ENCODE peak calls at places on chromosomes 11 and 22, in six cellular contexts. One of them, this sample, is unnamed.

GRCh38 chr11:122676638-122677037 is 21.1 kb downstream of the UBASH3B start:
- DNase-seq in CD8-positive, alpha-beta T cell: no peak
- DNase-seq in dorsolateral prefrontal cortex: no peak
- DNase-seq in fibroblast of lung: no peak
- DNase-seq in endothelial cell of umbilical vein: no peak
- DNase-seq in left ventricle myocardium inferior: no peak
- DNase-seq in this sample: no peak

GRCh38 chr11:64660205-64660604 is 62.8 kb downstream of the NRXN2 start:
- DNase-seq in dorsolateral prefrontal cortex: no peak
- DNase-seq in CD8-positive, alpha-beta T cell: no peak
- DNase-seq in endothelial cell of umbilical vein: no peak
- DNase-seq in left ventricle myocardium inferior: no peak
- DNase-seq in fibroblast of lung: no peak
- DNase-seq in this sample: no peak

GRCh38 chr11:92765965-92766371 is 203.5 kb upstream of the MTNR1B start:
- DNase-seq in endothelial cell of umbilical vein: peak
- DNase-seq in fibroblast of lung: peak
- DNase-seq in dorsolateral prefrontal cortex: peak
- DNase-seq in left ventricle myocardium inferior: peak
- DNase-seq in CD8-positive, alpha-beta T cell: no peak
- DNase-seq in this sample: no peak

GRCh38 chr22:37862570-37863325 is 13.5 kb downstream of the EIF3L start:
- DNase-seq in endothelial cell of umbilical vein: no peak
- DNase-seq in fibroblast of lung: peak
- DNase-seq in dorsolateral prefrontal cortex: no peak
- DNase-seq in CD8-positive, alpha-beta T cell: no peak
- DNase-seq in left ventricle myocardium inferior: no peak
- DNase-seq in this sample: no peak

GRCh38 chr22:26887456-26887855 is 230.1 kb downstream of the MIAT start:
- DNase-seq in fibroblast of lung: peak
- DNase-seq in dorsolateral prefrontal cortex: no peak
- DNase-seq in CD8-positive, alpha-beta T cell: no peak
- DNase-seq in endothelial cell of umbilical vein: peak
- DNase-seq in left ventricle myocardium inferior: no peak
- DNase-seq in this sample: no peak

GRCh38 chr22:38347944-38348750 is 30.9 kb upstream of the CSNK1E start:
- DNase-seq in left ventricle myocardium inferior: no peak
- DNase-seq in endothelial cell of umbilical vein: no peak
- DNase-seq in fibroblast of lung: no peak
- DNase-seq in CD8-positive, alpha-beta T cell: no peak
- DNase-seq in dorsolateral prefrontal cortex: no peak
- DNase-seq in this sample: peak

GRCh38 chr11:100827934-100828661 is 141.0 kb downstream of the ARHGAP42 start:
- DNase-seq in fibroblast of lung: peak
- DNase-seq in CD8-positive, alpha-beta T cell: no peak
- DNase-seq in endothelial cell of umbilical vein: peak
- DNase-seq in left ventricle myocardium inferior: no peak
- DNase-seq in dorsolateral prefrontal cortex: no peak
- DNase-seq in this sample: no peak

GRCh38 chr11:71532016-71532610 is 5.0 kb downstream of the KRTAP5-7 start:
- DNase-seq in left ventricle myocardium inferior: no peak
- DNase-seq in CD8-positive, alpha-beta T cell: no peak
- DNase-seq in fibroblast of lung: no peak
- DNase-seq in endothelial cell of umbilical vein: no peak
- DNase-seq in dorsolateral prefrontal cortex: no peak
- DNase-seq in this sample: no peak

GRCh38 chr22:36334081-36334831 is 53.5 kb downstream of the MYH9 start:
- DNase-seq in fibroblast of lung: no peak
- DNase-seq in left ventricle myocardium inferior: peak
- DNase-seq in dorsolateral prefrontal cortex: no peak
- DNase-seq in CD8-positive, alpha-beta T cell: peak
- DNase-seq in endothelial cell of umbilical vein: no peak
- DNase-seq in this sample: no peak

GRCh38 chr11:94325681-94326080 is 21.3 kb downstream of the IZUMO1R start:
- DNase-seq in CD8-positive, alpha-beta T cell: peak
- DNase-seq in dorsolateral prefrontal cortex: no peak
- DNase-seq in left ventricle myocardium inferior: no peak
- DNase-seq in endothelial cell of umbilical vein: peak
- DNase-seq in fibroblast of lung: no peak
- DNase-seq in this sample: peak

GRCh38 chr11:40118780-40119179 is 1340.7 kb downstream of the LRRC4C start:
- DNase-seq in left ventricle myocardium inferior: no peak
- DNase-seq in dorsolateral prefrontal cortex: no peak
- DNase-seq in fibroblast of lung: no peak
- DNase-seq in CD8-positive, alpha-beta T cell: no peak
- DNase-seq in endothelial cell of umbilical vein: no peak
- DNase-seq in this sample: no peak

GRCh38 chr11:118609380-118610219 is 2.2 kb downstream of the PHLDB1 start:
- DNase-seq in left ventricle myocardium inferior: no peak
- DNase-seq in CD8-positive, alpha-beta T cell: peak
- DNase-seq in dorsolateral prefrontal cortex: no peak
- DNase-seq in endothelial cell of umbilical vein: peak
- DNase-seq in fibroblast of lung: peak
- DNase-seq in this sample: no peak

GRCh38 chr11:65304613-65305012 is 10.1 kb upstream of the CDC42EP2 start:
- DNase-seq in left ventricle myocardium inferior: no peak
- DNase-seq in endothelial cell of umbilical vein: no peak
- DNase-seq in CD8-positive, alpha-beta T cell: no peak
- DNase-seq in dorsolateral prefrontal cortex: no peak
- DNase-seq in fibroblast of lung: no peak
- DNase-seq in this sample: no peak

GRCh38 chr11:36311926-36312592 is 16.0 kb downstream of the PRR5L start:
- DNase-seq in fibroblast of lung: no peak
- DNase-seq in CD8-positive, alpha-beta T cell: no peak
- DNase-seq in endothelial cell of umbilical vein: no peak
- DNase-seq in left ventricle myocardium inferior: no peak
- DNase-seq in dorsolateral prefrontal cortex: no peak
- DNase-seq in this sample: no peak

GRCh38 chr22:22067192-22067591 is 84.6 kb upstream of the TOP3B start:
- DNase-seq in left ventricle myocardium inferior: no peak
- DNase-seq in dorsolateral prefrontal cortex: no peak
- DNase-seq in CD8-positive, alpha-beta T cell: no peak
- DNase-seq in endothelial cell of umbilical vein: no peak
- DNase-seq in fibroblast of lung: no peak
- DNase-seq in this sample: no peak

GRCh38 chr11:77080643-77081210 is 14.0 kb downstream of the CAPN5 start:
- DNase-seq in CD8-positive, alpha-beta T cell: no peak
- DNase-seq in fibroblast of lung: no peak
- DNase-seq in left ventricle myocardium inferior: no peak
- DNase-seq in endothelial cell of umbilical vein: no peak
- DNase-seq in dorsolateral prefrontal cortex: no peak
- DNase-seq in this sample: no peak

GRCh38 chr11:66987158-66987620 is 12.1 kb downstream of the C11orf86 start:
- DNase-seq in endothelial cell of umbilical vein: no peak
- DNase-seq in fibroblast of lung: peak
- DNase-seq in CD8-positive, alpha-beta T cell: no peak
- DNase-seq in left ventricle myocardium inferior: peak
- DNase-seq in dorsolateral prefrontal cortex: no peak
- DNase-seq in this sample: no peak

GRCh38 chr11:100639140-100639539 is 47.9 kb upstream of the ARHGAP42 start:
- DNase-seq in dorsolateral prefrontal cortex: no peak
- DNase-seq in left ventricle myocardium inferior: no peak
- DNase-seq in endothelial cell of umbilical vein: peak
- DNase-seq in CD8-positive, alpha-beta T cell: no peak
- DNase-seq in fibroblast of lung: peak
- DNase-seq in this sample: no peak

GRCh38 chr22:40383905-40384304 is 13.5 kb downstream of the SGSM3 start:
- DNase-seq in left ventricle myocardium inferior: no peak
- DNase-seq in CD8-positive, alpha-beta T cell: no peak
- DNase-seq in fibroblast of lung: peak
- DNase-seq in dorsolateral prefrontal cortex: no peak
- DNase-seq in endothelial cell of umbilical vein: no peak
- DNase-seq in this sample: no peak

GRCh38 chr11:112320668-112321067 is 60.0 kb upstream of the PLET1 start:
- DNase-seq in endothelial cell of umbilical vein: peak
- DNase-seq in dorsolateral prefrontal cortex: no peak
- DNase-seq in fibroblast of lung: peak
- DNase-seq in CD8-positive, alpha-beta T cell: no peak
- DNase-seq in left ventricle myocardium inferior: peak
- DNase-seq in this sample: peak

GRCh38 chr11:71131861-71132260 is 120.5 kb downstream of the SHANK2 start:
- DNase-seq in fibroblast of lung: no peak
- DNase-seq in dorsolateral prefrontal cortex: no peak
- DNase-seq in left ventricle myocardium inferior: peak
- DNase-seq in CD8-positive, alpha-beta T cell: no peak
- DNase-seq in endothelial cell of umbilical vein: no peak
- DNase-seq in this sample: peak

GRCh38 chr22:38948181-38948940 is 9.0 kb upstream of the APOBEC3A start:
- DNase-seq in endothelial cell of umbilical vein: no peak
- DNase-seq in fibroblast of lung: no peak
- DNase-seq in dorsolateral prefrontal cortex: no peak
- DNase-seq in CD8-positive, alpha-beta T cell: no peak
- DNase-seq in left ventricle myocardium inferior: no peak
- DNase-seq in this sample: no peak

GRCh38 chr22:44550666-44551491 is 52.8 kb upstream of the RTL6 start:
- DNase-seq in left ventricle myocardium inferior: peak
- DNase-seq in fibroblast of lung: peak
- DNase-seq in dorsolateral prefrontal cortex: no peak
- DNase-seq in CD8-positive, alpha-beta T cell: no peak
- DNase-seq in endothelial cell of umbilical vein: peak
- DNase-seq in this sample: no peak

GRCh38 chr22:30472994-30473720 is 1.3 kb upstream of the SEC14L3 start:
- DNase-seq in fibroblast of lung: no peak
- DNase-seq in left ventricle myocardium inferior: no peak
- DNase-seq in endothelial cell of umbilical vein: no peak
- DNase-seq in CD8-positive, alpha-beta T cell: no peak
- DNase-seq in dorsolateral prefrontal cortex: no peak
- DNase-seq in this sample: no peak

GRCh38 chr22:46193898-46194310 is 43.6 kb downstream of the PPARA start:
- DNase-seq in CD8-positive, alpha-beta T cell: no peak
- DNase-seq in dorsolateral prefrontal cortex: no peak
- DNase-seq in endothelial cell of umbilical vein: no peak
- DNase-seq in fibroblast of lung: no peak
- DNase-seq in left ventricle myocardium inferior: no peak
- DNase-seq in this sample: no peak

GRCh38 chr11:17613428-17613962 is 66.4 kb downstream of the OTOG start:
- DNase-seq in endothelial cell of umbilical vein: no peak
- DNase-seq in CD8-positive, alpha-beta T cell: no peak
- DNase-seq in fibroblast of lung: no peak
- DNase-seq in left ventricle myocardium inferior: no peak
- DNase-seq in dorsolateral prefrontal cortex: no peak
- DNase-seq in this sample: peak

GRCh38 chr11:16966633-16967346 is 47.4 kb downstream of the PLEKHA7 start:
- DNase-seq in left ventricle myocardium inferior: no peak
- DNase-seq in dorsolateral prefrontal cortex: no peak
- DNase-seq in endothelial cell of umbilical vein: no peak
- DNase-seq in fibroblast of lung: no peak
- DNase-seq in CD8-positive, alpha-beta T cell: no peak
- DNase-seq in this sample: no peak

DNA sequence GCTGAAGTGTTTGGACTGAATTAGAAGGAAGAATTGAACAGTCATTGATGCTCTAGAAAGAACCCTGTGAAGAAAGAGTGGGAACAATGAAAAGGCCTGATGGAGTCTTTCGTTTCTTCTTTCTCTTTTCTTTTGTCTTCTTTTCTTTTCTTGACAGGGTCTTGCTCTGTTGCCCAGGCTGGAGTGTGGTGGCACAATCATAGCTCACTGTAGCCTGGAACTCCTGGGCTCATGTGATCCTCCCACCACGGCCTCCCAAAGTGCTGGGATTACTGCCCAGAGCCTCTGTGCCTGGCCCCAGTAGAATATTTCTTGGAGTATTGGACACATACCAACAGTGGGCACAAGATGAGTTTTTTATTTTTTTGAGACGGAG is 1.1 kb downstream of the FEN1 start:
- DNase-seq in dorsolateral prefrontal cortex: no peak
- DNase-seq in fibroblast of lung: no peak
- DNase-seq in endothelial cell of umbilical vein: no peak
- DNase-seq in left ventricle myocardium inferior: no peak
- DNase-seq in CD8-positive, alpha-beta T cell: no peak
- DNase-seq in this sample: no peak
- H3K27ac ChIP-seq in dorsolateral prefrontal cortex: no peak
- H3K27ac ChIP-seq in fibroblast of lung: peak
- H3K27ac ChIP-seq in endothelial cell of umbilical vein: peak
- H3K27ac ChIP-seq in left ventricle myocardium inferior: no peak
- H3K27ac ChIP-seq in CD8-positive, alpha-beta T cell: no peak
- H3K27ac ChIP-seq in this sample: no peak

DNA sequence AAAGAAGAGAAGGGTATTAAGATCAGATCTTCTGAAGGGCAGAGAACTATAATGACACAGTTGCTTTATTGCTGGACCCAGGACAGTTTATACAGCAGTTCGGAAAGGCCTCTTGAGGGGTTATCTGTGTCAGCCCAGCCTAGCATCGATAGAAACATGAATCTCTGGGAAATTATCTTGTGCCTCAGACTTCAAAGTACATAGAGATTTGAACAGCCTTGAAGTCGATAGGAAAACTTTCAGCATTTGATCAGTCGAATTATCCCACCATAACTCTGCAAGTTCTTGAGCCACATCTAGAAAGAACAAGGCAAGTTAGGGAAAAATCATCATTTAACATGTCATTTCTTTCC is 2.5 kb upstream of the LMO2 start:
- DNase-seq in left ventricle myocardium inferior: no peak
- DNase-seq in CD8-positive, alpha-beta T cell: no peak
- DNase-seq in endothelial cell of umbilical vein: no peak
- DNase-seq in dorsolateral prefrontal cortex: no peak
- DNase-seq in fibroblast of lung: no peak
- DNase-seq in this sample: no peak
- H3K4me3 ChIP-seq in left ventricle myocardium inferior: no peak
- H3K4me3 ChIP-seq in CD8-positive, alpha-beta T cell: peak
- H3K4me3 ChIP-seq in endothelial cell of umbilical vein: no peak
- H3K4me3 ChIP-seq in dorsolateral prefrontal cortex: no peak
- H3K4me3 ChIP-seq in fibroblast of lung: no peak
- H3K4me3 ChIP-seq in this sample: no peak

GRCh38 chr22:25048659-25049657 is 96.4 kb downstream of the KIAA1671 start:
- DNase-seq in dorsolateral prefrontal cortex: peak
- DNase-seq in CD8-positive, alpha-beta T cell: peak
- DNase-seq in endothelial cell of umbilical vein: peak
- DNase-seq in left ventricle myocardium inferior: peak
- DNase-seq in fibroblast of lung: peak
- DNase-seq in this sample: peak

GRCh38 chr22:25051983-25052710 is 99.6 kb downstream of the KIAA1671 start:
- DNase-seq in endothelial cell of umbilical vein: no peak
- DNase-seq in CD8-positive, alpha-beta T cell: no peak
- DNase-seq in dorsolateral prefrontal cortex: no peak
- DNase-seq in left ventricle myocardium inferior: peak
- DNase-seq in fibroblast of lung: no peak
- DNase-seq in this sample: peak

GRCh38 chr22:25049770-25050169 is 97.3 kb downstream of the KIAA1671 start:
- DNase-seq in CD8-positive, alpha-beta T cell: no peak
- DNase-seq in fibroblast of lung: no peak
- DNase-seq in endothelial cell of umbilical vein: no peak
- DNase-seq in left ventricle myocardium inferior: no peak
- DNase-seq in dorsolateral prefrontal cortex: no peak
- DNase-seq in this sample: no peak

GRCh38 chr22:25050566-25050965 is 98.0 kb downstream of the KIAA1671 start:
- DNase-seq in left ventricle myocardium inferior: no peak
- DNase-seq in CD8-positive, alpha-beta T cell: no peak
- DNase-seq in dorsolateral prefrontal cortex: no peak
- DNase-seq in endothelial cell of umbilical vein: no peak
- DNase-seq in fibroblast of lung: no peak
- DNase-seq in this sample: no peak

GRCh38 chr22:25051073-25051472 is 98.6 kb downstream of the KIAA1671 start:
- DNase-seq in CD8-positive, alpha-beta T cell: no peak
- DNase-seq in fibroblast of lung: no peak
- DNase-seq in dorsolateral prefrontal cortex: no peak
- DNase-seq in endothelial cell of umbilical vein: no peak
- DNase-seq in left ventricle myocardium inferior: no peak
- DNase-seq in this sample: no peak
- TF ChIP-seq CTCF in CD8-positive, alpha-beta T cell: peak
- TF ChIP-seq CTCF in fibroblast of lung: peak
- TF ChIP-seq CTCF in dorsolateral prefrontal cortex: no peak
- TF ChIP-seq CTCF in endothelial cell of umbilical vein: peak
- TF ChIP-seq CTCF in left ventricle myocardium inferior: no peak
- TF ChIP-seq CTCF in this sample: no peak

GRCh38 chr11:125373426-125374391 is 122.4 kb downstream of the FEZ1 start:
- DNase-seq in dorsolateral prefrontal cortex: no peak
- DNase-seq in CD8-positive, alpha-beta T cell: no peak
- DNase-seq in left ventricle myocardium inferior: peak
- DNase-seq in endothelial cell of umbilical vein: no peak
- DNase-seq in fibroblast of lung: peak
- DNase-seq in this sample: no peak
- H3K27ac ChIP-seq in dorsolateral prefrontal cortex: peak
- H3K27ac ChIP-seq in CD8-positive, alpha-beta T cell: no peak
- H3K27ac ChIP-seq in left ventricle myocardium inferior: peak
- H3K27ac ChIP-seq in endothelial cell of umbilical vein: no peak
- H3K27ac ChIP-seq in fibroblast of lung: no peak
- H3K27ac ChIP-seq in this sample: peak